ENCODE peak calls at places on chromosomes 6 and 20, in seven cellular contexts. One of them, this sample, is unnamed.

GRCh38 chr6:160112628-160113294 is 8.9 kb upstream of the SLC22A1 start:
- DNase-seq in cardiac fibroblast: no peak
- DNase-seq in A549: no peak
- DNase-seq in hepatocyte: no peak
- DNase-seq in fibroblast of the aortic adventitia: no peak
- DNase-seq in OCI-LY7: no peak
- DNase-seq in breast epithelium: no peak
- DNase-seq in this sample: no peak

GRCh38 chr6:144248470-144249301 is 36.4 kb upstream of the UTRN start:
- DNase-seq in cardiac fibroblast: peak; percentile 92
- DNase-seq in hepatocyte: peak; percentile 41
- DNase-seq in fibroblast of the aortic adventitia: peak; percentile 96
- DNase-seq in breast epithelium: no peak
- DNase-seq in OCI-LY7: no peak
- DNase-seq in A549: no peak
- DNase-seq in this sample: no peak

GRCh38 chr6:139152088-139152891 is 17.4 kb downstream of the HECA start:
- DNase-seq in A549: no peak
- DNase-seq in hepatocyte: no peak
- DNase-seq in breast epithelium: no peak
- DNase-seq in cardiac fibroblast: no peak
- DNase-seq in fibroblast of the aortic adventitia: no peak
- DNase-seq in OCI-LY7: no peak
- DNase-seq in this sample: no peak

GRCh38 chr20:33554914-33555420 is 65.1 kb downstream of the CBFA2T2 start:
- DNase-seq in hepatocyte: peak; percentile 91
- DNase-seq in fibroblast of the aortic adventitia: peak; percentile 93
- DNase-seq in OCI-LY7: peak; percentile 91
- DNase-seq in cardiac fibroblast: peak; percentile 97
- DNase-seq in A549: peak; percentile 78
- DNase-seq in breast epithelium: no peak
- DNase-seq in this sample: peak; percentile 79

GRCh38 chr6:129050086-129050485 is 167.1 kb downstream of the LAMA2 start:
- DNase-seq in OCI-LY7: no peak
- DNase-seq in cardiac fibroblast: no peak
- DNase-seq in fibroblast of the aortic adventitia: no peak
- DNase-seq in breast epithelium: no peak
- DNase-seq in hepatocyte: no peak
- DNase-seq in A549: no peak
- DNase-seq in this sample: no peak

GRCh38 chr6:70353343-70353913 is 50.5 kb upstream of the COL9A1 start:
- DNase-seq in breast epithelium: no peak
- DNase-seq in A549: no peak
- DNase-seq in OCI-LY7: no peak
- DNase-seq in hepatocyte: no peak
- DNase-seq in fibroblast of the aortic adventitia: no peak
- DNase-seq in cardiac fibroblast: no peak
- DNase-seq in this sample: no peak

GRCh38 chr6:1267790-1268762 is 43.8 kb upstream of the FOXQ1 start:
- DNase-seq in fibroblast of the aortic adventitia: no peak
- DNase-seq in cardiac fibroblast: no peak
- DNase-seq in OCI-LY7: no peak
- DNase-seq in A549: no peak
- DNase-seq in hepatocyte: peak; percentile 53
- DNase-seq in breast epithelium: no peak
- DNase-seq in this sample: no peak

GRCh38 chr6:37279366-37280134 is 21.6 kb upstream of the TMEM217 start:
- DNase-seq in breast epithelium: no peak
- DNase-seq in hepatocyte: no peak
- DNase-seq in A549: no peak
- DNase-seq in fibroblast of the aortic adventitia: peak; percentile 73
- DNase-seq in OCI-LY7: no peak
- DNase-seq in cardiac fibroblast: peak; percentile 80
- DNase-seq in this sample: no peak

GRCh38 chr6:155248021-155249001 is 15.5 kb upstream of the CLDN20 start:
- DNase-seq in hepatocyte: peak; percentile 82
- DNase-seq in A549: peak; percentile 21
- DNase-seq in fibroblast of the aortic adventitia: peak; percentile 80
- DNase-seq in cardiac fibroblast: peak; percentile 81
- DNase-seq in breast epithelium: peak; percentile 48
- DNase-seq in OCI-LY7: peak; percentile 63
- DNase-seq in this sample: peak; percentile 66

GRCh38 chr6:34953084-34954025 is 64.3 kb downstream of the ANKS1A start:
- DNase-seq in hepatocyte: peak; percentile 67
- DNase-seq in OCI-LY7: no peak
- DNase-seq in cardiac fibroblast: peak; percentile 81
- DNase-seq in A549: peak; percentile 53
- DNase-seq in fibroblast of the aortic adventitia: peak; percentile 35
- DNase-seq in breast epithelium: no peak
- DNase-seq in this sample: no peak

GRCh38 chr6:7132398-7132797 is 24.6 kb downstream of the RREB1 start:
- DNase-seq in fibroblast of the aortic adventitia: no peak
- DNase-seq in A549: no peak
- DNase-seq in OCI-LY7: no peak
- DNase-seq in hepatocyte: no peak
- DNase-seq in breast epithelium: no peak
- DNase-seq in cardiac fibroblast: no peak
- DNase-seq in this sample: no peak

GRCh38 chr6:162151050-162151658 is 576.4 kb downstream of the PRKN start:
- DNase-seq in cardiac fibroblast: peak; percentile 17
- DNase-seq in breast epithelium: no peak
- DNase-seq in hepatocyte: no peak
- DNase-seq in A549: no peak
- DNase-seq in fibroblast of the aortic adventitia: peak; percentile 0
- DNase-seq in OCI-LY7: no peak
- DNase-seq in this sample: no peak

GRCh38 chr6:53492860-53493634 is 51.9 kb downstream of the GCLC start:
- DNase-seq in A549: peak; percentile 40
- DNase-seq in breast epithelium: no peak
- DNase-seq in cardiac fibroblast: peak; percentile 79
- DNase-seq in hepatocyte: peak; percentile 63
- DNase-seq in fibroblast of the aortic adventitia: peak; percentile 83
- DNase-seq in OCI-LY7: peak; percentile 61
- DNase-seq in this sample: peak; percentile 51

GRCh38 chr6:124903797-124904196 is 58.4 kb upstream of the RNF217 start:
- DNase-seq in OCI-LY7: no peak
- DNase-seq in breast epithelium: no peak
- DNase-seq in fibroblast of the aortic adventitia: no peak
- DNase-seq in cardiac fibroblast: no peak
- DNase-seq in hepatocyte: no peak
- DNase-seq in A549: no peak
- DNase-seq in this sample: no peak

GRCh38 chr20:24381886-24382285 is 87.5 kb upstream of the SYNDIG1 start:
- DNase-seq in hepatocyte: no peak
- DNase-seq in A549: no peak
- DNase-seq in OCI-LY7: no peak
- DNase-seq in breast epithelium: no peak
- DNase-seq in cardiac fibroblast: no peak
- DNase-seq in fibroblast of the aortic adventitia: no peak
- DNase-seq in this sample: no peak

GRCh38 chr20:41004561-41005360 is 23.9 kb upstream of the TOP1 start:
- DNase-seq in A549: no peak
- DNase-seq in cardiac fibroblast: peak; percentile 41
- DNase-seq in fibroblast of the aortic adventitia: no peak
- DNase-seq in OCI-LY7: peak; percentile 65
- DNase-seq in hepatocyte: no peak
- DNase-seq in breast epithelium: no peak
- DNase-seq in this sample: no peak

GRCh38 chr6:151847064-151847463 is 39.6 kb downstream of the ESR1 start:
- DNase-seq in OCI-LY7: peak; percentile 24
- DNase-seq in cardiac fibroblast: peak; percentile 67
- DNase-seq in breast epithelium: no peak
- DNase-seq in hepatocyte: peak; percentile 65
- DNase-seq in A549: no peak
- DNase-seq in fibroblast of the aortic adventitia: peak; percentile 70
- DNase-seq in this sample: no peak

GRCh38 chr6:16265351-16266341 is 27.3 kb downstream of the GMPR start:
- DNase-seq in OCI-LY7: no peak
- DNase-seq in breast epithelium: no peak
- DNase-seq in A549: no peak
- DNase-seq in fibroblast of the aortic adventitia: no peak
- DNase-seq in cardiac fibroblast: no peak
- DNase-seq in hepatocyte: no peak
- DNase-seq in this sample: no peak

GRCh38 chr6:491233-491632 is 99.7 kb downstream of the IRF4 start:
- DNase-seq in fibroblast of the aortic adventitia: no peak
- DNase-seq in A549: no peak
- DNase-seq in OCI-LY7: no peak
- DNase-seq in cardiac fibroblast: no peak
- DNase-seq in breast epithelium: no peak
- DNase-seq in hepatocyte: no peak
- DNase-seq in this sample: no peak

GRCh38 chr6:36613200-36613995 is 19.2 kb downstream of the SRSF3 start:
- DNase-seq in cardiac fibroblast: no peak
- DNase-seq in OCI-LY7: no peak
- DNase-seq in hepatocyte: no peak
- DNase-seq in fibroblast of the aortic adventitia: no peak
- DNase-seq in breast epithelium: no peak
- DNase-seq in A549: no peak
- DNase-seq in this sample: no peak

GRCh38 chr6:112415366-112415765 is 68.2 kb downstream of the RFPL4B start:
- DNase-seq in cardiac fibroblast: no peak
- DNase-seq in A549: no peak
- DNase-seq in breast epithelium: no peak
- DNase-seq in OCI-LY7: no peak
- DNase-seq in hepatocyte: no peak
- DNase-seq in fibroblast of the aortic adventitia: peak; percentile 29
- DNase-seq in this sample: no peak

GRCh38 chr6:153117986-153118886 is 12.8 kb downstream of the RGS17 start:
- DNase-seq in breast epithelium: no peak
- DNase-seq in OCI-LY7: no peak
- DNase-seq in cardiac fibroblast: peak; percentile 90
- DNase-seq in fibroblast of the aortic adventitia: peak; percentile 76
- DNase-seq in A549: peak; percentile 48
- DNase-seq in hepatocyte: no peak
- DNase-seq in this sample: peak; percentile 48

GRCh38 chr6:37713529-37714119 is 15.9 kb upstream of the MDGA1 start:
- DNase-seq in A549: no peak
- DNase-seq in fibroblast of the aortic adventitia: peak; percentile 67
- DNase-seq in hepatocyte: no peak
- DNase-seq in breast epithelium: no peak
- DNase-seq in cardiac fibroblast: peak; percentile 64
- DNase-seq in OCI-LY7: no peak
- DNase-seq in this sample: no peak

GRCh38 chr6:14339711-14340590 is 222.4 kb downstream of the CD83 start:
- DNase-seq in cardiac fibroblast: no peak
- DNase-seq in OCI-LY7: peak; percentile 60
- DNase-seq in fibroblast of the aortic adventitia: peak; percentile 49
- DNase-seq in hepatocyte: no peak
- DNase-seq in breast epithelium: no peak
- DNase-seq in A549: no peak
- DNase-seq in this sample: no peak

GRCh38 chr6:25675172-25675571 is 23.2 kb downstream of the SCGN start:
- DNase-seq in fibroblast of the aortic adventitia: no peak
- DNase-seq in OCI-LY7: no peak
- DNase-seq in A549: no peak
- DNase-seq in hepatocyte: no peak
- DNase-seq in cardiac fibroblast: no peak
- DNase-seq in breast epithelium: no peak
- DNase-seq in this sample: no peak

GRCh38 chr6:25671652-25672051 is 19.6 kb downstream of the SCGN start:
- DNase-seq in fibroblast of the aortic adventitia: no peak
- DNase-seq in hepatocyte: no peak
- DNase-seq in breast epithelium: no peak
- DNase-seq in A549: no peak
- DNase-seq in cardiac fibroblast: no peak
- DNase-seq in OCI-LY7: no peak
- DNase-seq in this sample: no peak

GRCh38 chr6:25670793-25671513 is 18.9 kb downstream of the SCGN start:
- DNase-seq in A549: peak; percentile 6
- DNase-seq in OCI-LY7: no peak
- DNase-seq in fibroblast of the aortic adventitia: no peak
- DNase-seq in hepatocyte: peak; percentile 11
- DNase-seq in breast epithelium: no peak
- DNase-seq in cardiac fibroblast: peak; percentile 6
- DNase-seq in this sample: no peak

GRCh38 chr6:25665455-25665854 is 13.4 kb downstream of the SCGN start:
- DNase-seq in breast epithelium: no peak
- DNase-seq in hepatocyte: no peak
- DNase-seq in A549: no peak
- DNase-seq in cardiac fibroblast: no peak
- DNase-seq in OCI-LY7: no peak
- DNase-seq in fibroblast of the aortic adventitia: no peak
- DNase-seq in this sample: no peak

GRCh38 chr6:25670208-25670607 is 18.2 kb downstream of the SCGN start:
- DNase-seq in hepatocyte: peak; percentile 25
- DNase-seq in OCI-LY7: no peak
- DNase-seq in A549: no peak
- DNase-seq in cardiac fibroblast: no peak
- DNase-seq in fibroblast of the aortic adventitia: no peak
- DNase-seq in breast epithelium: no peak
- DNase-seq in this sample: no peak
- TF ChIP-seq CTCF in hepatocyte: no peak
- TF ChIP-seq CTCF in OCI-LY7: no peak
- TF ChIP-seq CTCF in A549: no peak
- TF ChIP-seq CTCF in cardiac fibroblast: no peak
- TF ChIP-seq CTCF in fibroblast of the aortic adventitia: no peak
- TF ChIP-seq CTCF in breast epithelium: no peak
- TF ChIP-seq CTCF in this sample: no peak

GRCh38 chr6:11586574-11586973 is 49.0 kb downstream of the TMEM170B start:
- DNase-seq in A549: no peak
- DNase-seq in hepatocyte: peak; percentile 29
- DNase-seq in fibroblast of the aortic adventitia: peak; percentile 76
- DNase-seq in cardiac fibroblast: peak; percentile 89
- DNase-seq in OCI-LY7: no peak
- DNase-seq in breast epithelium: no peak
- DNase-seq in this sample: no peak
- TF ChIP-seq CTCF in A549: no peak
- TF ChIP-seq CTCF in hepatocyte: no peak
- TF ChIP-seq CTCF in fibroblast of the aortic adventitia: no peak
- TF ChIP-seq CTCF in cardiac fibroblast: no peak
- TF ChIP-seq CTCF in OCI-LY7: no peak
- TF ChIP-seq CTCF in breast epithelium: no peak
- TF ChIP-seq CTCF in this sample: no peak

GRCh38 chr6:148566664-148567350 is 180.0 kb upstream of the UST start:
- DNase-seq in OCI-LY7: no peak
- DNase-seq in fibroblast of the aortic adventitia: no peak
- DNase-seq in breast epithelium: no peak
- DNase-seq in A549: no peak
- DNase-seq in hepatocyte: no peak
- DNase-seq in cardiac fibroblast: no peak
- DNase-seq in this sample: peak; percentile 55
- TF ChIP-seq CTCF in OCI-LY7: no peak
- TF ChIP-seq CTCF in fibroblast of the aortic adventitia: no peak
- TF ChIP-seq CTCF in breast epithelium: no peak
- TF ChIP-seq CTCF in A549: no peak
- TF ChIP-seq CTCF in hepatocyte: no peak
- TF ChIP-seq CTCF in cardiac fibroblast: no peak
- TF ChIP-seq CTCF in this sample: no peak

DNA sequence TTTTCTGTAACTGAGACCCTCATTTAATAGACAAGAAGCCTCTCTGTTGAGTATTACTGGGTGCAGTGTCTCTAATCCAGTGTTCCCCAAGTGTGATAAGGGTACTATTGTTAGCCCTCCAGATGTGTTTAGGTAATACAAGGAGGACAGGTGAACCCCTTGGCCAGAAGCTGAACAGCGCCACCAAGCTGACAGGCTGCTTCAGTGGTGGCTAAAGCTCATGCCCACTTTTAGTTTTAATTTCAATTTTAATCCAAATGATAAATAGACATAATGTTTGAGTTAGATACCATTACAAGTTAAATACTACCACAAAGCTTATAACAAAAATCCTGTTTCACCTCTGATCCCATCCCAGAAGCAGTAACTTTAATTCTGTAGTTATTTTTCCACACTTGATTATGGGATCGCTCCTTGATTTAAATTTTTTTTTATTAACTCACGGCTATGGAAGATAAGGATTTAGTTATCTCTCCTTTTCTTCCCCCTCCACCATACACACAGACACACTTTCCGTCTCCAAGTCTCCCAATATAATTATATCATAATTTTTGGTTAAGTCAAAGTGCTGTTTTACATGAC is 8.3 kb upstream of the STK35 start:
- DNase-seq in A549: peak; percentile 59
- DNase-seq in fibroblast of the aortic adventitia: no peak
- DNase-seq in breast epithelium: no peak
- DNase-seq in cardiac fibroblast: no peak
- DNase-seq in hepatocyte: peak; percentile 39
- DNase-seq in OCI-LY7: peak; percentile 58
- DNase-seq in this sample: peak; percentile 37
- TF ChIP-seq CTCF in A549: peak; percentile 68
- TF ChIP-seq CTCF in fibroblast of the aortic adventitia: peak; percentile 44
- TF ChIP-seq CTCF in breast epithelium: no peak
- TF ChIP-seq CTCF in cardiac fibroblast: peak; percentile 57
- TF ChIP-seq CTCF in hepatocyte: peak; percentile 68
- TF ChIP-seq CTCF in OCI-LY7: peak; percentile 89
- TF ChIP-seq CTCF in this sample: peak; percentile 51